ENCODE peak calls at places on chromosomes 7 and 10, in five cellular contexts. B is IMR-90, F is trophoblast cell, P is small intestine, G is uterus. S is an unnamed sample. For H3K36me3 and H3K4me1, the result is how much of the 10 kb centered on the place peaks cover.

GRCh38 chr7:144529269-144529926 is 125.9 kb upstream of the NOBOX start:
- DNase-seq in P (no peak), G (no peak), B (no peak), F (no peak), S (peak)

GRCh38 chr7:108541493-108541892 is 15.6 kb upstream of the PNPLA8 start:
- DNase-seq in F (no peak), G (no peak), B (no peak), P (no peak), S (peak)

GRCh38 chr7:8109196-8110022 is 140.8 kb downstream of the GLCCI1 start:
- DNase-seq in P (no peak), B (peak), G (no peak), F (no peak), S (no peak)

GRCh38 chr10:86293323-86293840 is 73.2 kb downstream of the GRID1 start:
- DNase-seq in B (no peak), G (no peak), P (no peak), F (no peak), S (peak)

GRCh38 chr7:90660819-90661218 is 64.7 kb downstream of the CDK14 start:
- DNase-seq in B (no peak), G (no peak), P (no peak), F (no peak), S (no peak)

GRCh38 chr7:154566877-154567276 is 436.0 kb downstream of the PAXIP1 start:
- DNase-seq in P (no peak), F (no peak), B (no peak), G (no peak), S (no peak)

GRCh38 chr10:101558206-101558605 is 29.9 kb downstream of the POLL start:
- DNase-seq in P (peak), B (no peak), G (no peak), F (no peak), S (no peak)

GRCh38 chr10:115921795-115922194 is 351.2 kb downstream of the GFRA1 start:
- DNase-seq in F (no peak), G (no peak), P (no peak), B (peak), S (no peak)

GRCh38 chr7:2191026-2191425 is 41.7 kb downstream of the MAD1L1 start:
- DNase-seq in G (no peak), B (no peak), P (no peak), F (no peak), S (no peak)

GRCh38 chr7:2193120-2193519 is 39.6 kb downstream of the MAD1L1 start:
- DNase-seq in P (no peak), F (no peak), G (no peak), B (no peak), S (no peak)

GRCh38 chr7:2195403-2196246 is 37.1 kb downstream of the MAD1L1 start:
- DNase-seq in G (no peak), P (no peak), B (no peak), F (no peak), S (no peak)

GRCh38 chr7:2196381-2197378 is 36.1 kb downstream of the MAD1L1 start:
- DNase-seq in G (no peak), B (no peak), F (no peak), P (no peak), S (no peak)

GRCh38 chr7:2193575-2194305 is 39.0 kb downstream of the MAD1L1 start:
- DNase-seq in F (no peak), B (no peak), G (no peak), P (no peak), S (no peak)
- H3K4me3 ChIP-seq in F (no peak), B (no peak), G (no peak), P (no peak), S (no peak)

GRCh38 chr7:40535678-40536077 is 400.9 kb downstream of the SUGCT start:
- DNase-seq in F (no peak), B (no peak), P (no peak), G (no peak), S (no peak)
- H3K36me3 ChIP-seq in F (under half), B (under half), P (under half), G (under half), S (under half)

GRCh38 chr7:115009736-115010435 is 88.0 kb downstream of the MDFIC start:
- DNase-seq in F (no peak), B (peak), G (peak), P (no peak), S (no peak)
- H3K4me1 ChIP-seq in F (under half), B (under half), G (under half), P (under half), S (under half)

DNA sequence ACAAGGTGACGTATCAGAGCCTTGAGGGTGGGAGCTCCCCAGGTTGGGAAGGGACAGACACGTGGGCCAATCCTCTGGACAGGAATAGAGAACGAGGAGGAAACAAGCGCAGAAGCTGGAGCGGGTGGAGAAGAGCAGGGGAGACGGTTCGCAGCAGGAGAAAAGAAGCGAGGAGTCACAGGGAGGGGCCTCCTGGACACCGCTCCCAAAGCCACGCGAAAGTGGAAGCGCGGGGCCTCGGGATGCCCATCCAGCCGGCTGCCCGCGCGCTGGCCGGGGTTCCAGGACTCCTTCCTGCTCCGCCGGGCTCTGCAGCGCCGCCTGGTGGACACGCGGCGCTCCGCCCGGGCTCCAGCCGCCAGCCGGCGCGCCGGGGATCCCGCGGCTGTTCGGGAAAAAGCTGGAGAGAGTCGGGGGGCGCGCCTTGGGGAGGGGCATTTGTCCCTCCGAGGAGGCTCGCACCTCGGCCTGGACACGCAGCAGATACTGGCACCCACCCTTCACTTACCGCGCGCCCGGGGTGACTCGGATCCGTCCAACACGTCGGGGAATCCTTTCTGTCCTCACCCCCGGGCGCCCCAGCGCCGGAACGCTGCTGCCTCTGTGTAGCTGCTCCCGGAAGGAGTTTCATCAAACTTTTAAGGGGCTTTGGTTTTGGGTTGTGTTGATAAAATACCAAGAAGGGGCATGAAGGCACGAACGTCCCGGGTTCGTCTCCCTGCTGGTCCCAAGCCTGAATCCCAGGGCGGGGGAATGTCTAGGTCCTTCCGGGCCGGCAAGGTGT is 6.2 kb downstream of the ZNF503 start:
- DNase-seq in B (peak), G (peak), P (peak), F (no peak), S (peak)
- H3K4me3 ChIP-seq in B (peak), G (peak), P (peak), F (peak), S (no peak)

DNA sequence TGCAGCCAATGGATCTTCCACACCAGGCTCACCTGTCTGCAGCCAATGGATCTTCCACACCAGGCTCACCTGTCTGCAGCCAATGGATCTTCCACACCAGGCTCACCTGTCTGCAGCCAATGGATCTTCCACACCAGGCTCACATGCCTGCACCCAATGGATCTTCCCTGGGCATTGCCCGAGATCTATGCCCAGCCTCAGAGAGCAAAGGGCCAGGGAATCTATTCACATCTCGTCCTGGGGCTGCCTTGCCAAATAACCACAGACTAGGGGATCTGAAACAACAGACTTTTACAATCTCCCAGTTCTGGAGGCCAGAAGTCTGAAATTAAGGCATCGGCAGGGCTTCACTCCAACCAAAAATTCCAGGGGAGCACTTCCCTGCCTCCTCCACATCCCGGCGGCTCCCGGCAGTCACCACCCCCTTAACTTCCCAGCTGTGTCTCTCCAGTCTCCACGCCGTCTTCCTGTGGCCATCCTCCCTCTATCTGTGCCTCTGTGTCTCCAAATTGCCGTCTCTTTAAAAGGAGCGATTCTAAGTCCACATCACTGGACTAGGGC is 92.4 kb upstream of the PPP2R2D start:
- DNase-seq in B (no peak), F (no peak), P (no peak), G (no peak), S (no peak)
- H3K36me3 ChIP-seq in B (under half), F (under half), P (under half), G (under half), S (under half)

DNA sequence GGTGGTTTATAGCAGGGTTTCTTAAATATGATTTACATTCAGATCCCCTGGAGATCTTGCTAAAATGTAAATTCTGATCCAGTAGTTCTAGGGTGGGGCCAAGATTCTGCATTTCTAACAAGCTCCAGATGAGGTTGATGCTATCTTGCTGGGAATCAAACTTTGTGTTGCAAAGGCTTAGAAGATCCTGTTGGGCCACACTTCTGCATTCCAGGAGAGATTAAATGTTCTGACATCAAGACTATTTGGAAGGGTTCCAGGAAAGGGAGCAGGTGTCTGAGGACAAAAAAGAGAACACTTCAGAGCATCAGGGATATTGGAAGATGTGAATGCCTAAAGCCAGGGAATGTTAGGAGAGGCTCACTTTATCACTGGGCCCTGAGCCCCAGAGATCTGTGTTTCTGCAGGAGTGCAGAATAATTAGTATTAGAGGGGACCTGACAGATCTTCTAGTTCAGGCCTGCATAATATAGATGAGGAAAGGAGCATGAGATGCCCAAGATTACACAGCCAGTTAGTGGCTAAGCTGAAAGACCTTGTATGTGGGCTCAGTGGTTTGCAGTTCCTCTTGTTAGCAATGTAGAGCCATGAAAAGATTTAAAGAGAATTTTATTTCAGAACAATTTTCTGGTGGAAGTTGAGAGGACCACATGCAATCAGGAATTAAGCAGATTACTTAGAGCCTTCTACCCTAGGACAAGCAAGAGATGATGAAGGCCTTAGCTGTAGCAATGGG is 32.3 kb downstream of the BLNK start:
- DNase-seq in F (peak), B (no peak), P (no peak), G (no peak), S (no peak)
- H3K4me1 ChIP-seq in F (under half), B (under half), P (under half), G (under half), S (under half)

GRCh38 chr7:114820993-114821945 is 100.6 kb upstream of the MDFIC start:
- DNase-seq in G (no peak), F (no peak), P (no peak), B (peak), S (peak)
- H3K4me3 ChIP-seq in G (no peak), F (no peak), P (no peak), B (peak), S (no peak)

GRCh38 chr7:130180571-130180971 is 24.6 kb downstream of the TMEM209 start:
- DNase-seq in G (no peak), F (no peak), P (no peak), B (peak), S (no peak)
- H3K36me3 ChIP-seq in G (under half), F (under half), P (under half), B (under half), S (under half)

GRCh38 chr10:119305860-119306513 is 98.6 kb downstream of the GRK5 start:
- DNase-seq in F (peak), B (peak), P (peak), G (peak), S (no peak)
- H3K4me1 ChIP-seq in F (under half), B (under half), P (under half), G (under half), S (under half)